ENCODE peak calls at places on chromosome 4, in nine cellular contexts. C is CD8-positive, alpha-beta T cell; E is ELR; K is caudate nucleus; H is stomach; X is erythroblast; V is smooth muscle cell of the brain vasculature; M is midbrain; Z is NCI-H1105. W is an unnamed sample.

GRCh38 chr4:25842229-25842840 is 20.5 kb downstream of the SEL1L3 start:
- DNase-seq in C (peak), E (no peak), K (no peak), H (no peak), X (no peak), V (no peak), M (no peak), Z (no peak), W (no peak)

GRCh38 chr4:94848326-94848725 is 90.6 kb downstream of the BMPR1B start:
- DNase-seq in C (no peak), E (no peak), K (no peak), H (no peak), X (no peak), V (no peak), M (no peak), Z (no peak), W (no peak)

GRCh38 chr4:86280246-86280645 is 79.6 kb downstream of the MAPK10 start:
- DNase-seq in C (no peak), E (no peak), K (no peak), H (no peak), X (no peak), V (no peak), M (no peak), Z (no peak), W (no peak)

GRCh38 chr4:147094228-147094627 is 148.6 kb upstream of the TTC29 start:
- DNase-seq in C (no peak), E (no peak), K (no peak), H (no peak), X (no peak), V (no peak), M (no peak), Z (no peak), W (no peak)

GRCh38 chr4:8019396-8020365 is 80.0 kb upstream of the AFAP1 start:
- DNase-seq in C (no peak), E (no peak), K (no peak), H (peak), X (no peak), V (no peak), M (peak), Z (no peak), W (no peak)

GRCh38 chr4:174580597-174580996 is 58.3 kb upstream of the HPGD start:
- DNase-seq in C (no peak), E (no peak), K (no peak), H (no peak), X (peak), V (no peak), M (no peak), Z (no peak), W (no peak)

GRCh38 chr4:91058345-91058744 is 931.2 kb downstream of the CCSER1 start:
- DNase-seq in C (no peak), E (no peak), K (no peak), H (no peak), X (no peak), V (no peak), M (no peak), Z (no peak), W (no peak)

GRCh38 chr4:73259552-73260140 is 1.0 kb upstream of the ANKRD17 start:
- DNase-seq in C (no peak), E (peak), K (no peak), H (no peak), X (no peak), V (no peak), M (no peak), Z (no peak), W (no peak)

GRCh38 chr4:38566811-38567398 is 97.1 kb upstream of the KLF3 start:
- DNase-seq in C (no peak), E (no peak), K (no peak), H (no peak), X (no peak), V (no peak), M (no peak), Z (no peak), W (no peak)

GRCh38 chr4:155757745-155758265 is 1.0 kb upstream of the GUCY1B1 start:
- DNase-seq in C (no peak), E (no peak), K (no peak), H (no peak), X (no peak), V (no peak), M (no peak), Z (no peak), W (no peak)

GRCh38 chr4:76644831-76645485 is 209.9 kb downstream of the SHROOM3 start:
- DNase-seq in C (no peak), E (no peak), K (no peak), H (no peak), X (no peak), V (no peak), M (no peak), Z (no peak), W (no peak)

GRCh38 chr4:52780206-52780605 is 29.0 kb upstream of the ERVMER34-1 start:
- DNase-seq in C (no peak), E (peak), K (no peak), H (no peak), X (no peak), V (no peak), M (no peak), Z (no peak), W (no peak)

GRCh38 chr4:95549246-95550138 is 719 bp upstream of the UNC5C start:
- DNase-seq in C (no peak), E (no peak), K (peak), H (peak), X (peak), V (no peak), M (peak), Z (no peak), W (no peak)

GRCh38 chr4:145819246-145820181 is 119.1 kb downstream of the ZNF827 start:
- DNase-seq in C (no peak), E (no peak), K (no peak), H (no peak), X (no peak), V (no peak), M (peak), Z (no peak), W (no peak)

GRCh38 chr4:19615086-19615689 is 636.5 kb upstream of the SLIT2 start:
- DNase-seq in C (no peak), E (no peak), K (no peak), H (no peak), X (no peak), V (no peak), M (no peak), Z (no peak), W (no peak)

GRCh38 chr4:8215001-8215427 is 15.9 kb downstream of the SH3TC1 start:
- DNase-seq in C (no peak), E (peak), K (no peak), H (peak), X (no peak), V (no peak), M (peak), Z (no peak), W (peak)

GRCh38 chr4:146053901-146054300 is 115.3 kb upstream of the ZNF827 start:
- DNase-seq in C (no peak), E (no peak), K (no peak), H (no peak), X (no peak), V (no peak), M (no peak), Z (no peak), W (no peak)

GRCh38 chr4:84418032-84418709 is 80.9 kb downstream of the NKX6-1 start:
- DNase-seq in C (no peak), E (no peak), K (no peak), H (no peak), X (no peak), V (no peak), M (no peak), Z (peak), W (peak)

GRCh38 chr4:42654606-42655005 is 2.3 kb downstream of the ATP8A1 start:
- DNase-seq in C (no peak), E (peak), K (no peak), H (no peak), X (peak), V (no peak), M (no peak), Z (no peak), W (no peak)

GRCh38 chr4:132125131-132125530 is 1024.0 kb upstream of the PCDH10 start:
- DNase-seq in C (no peak), E (no peak), K (no peak), H (no peak), X (no peak), V (no peak), M (no peak), Z (no peak), W (no peak)

GRCh38 chr4:38523524-38524448 is 140.2 kb upstream of the KLF3 start:
- DNase-seq in C (no peak), E (peak), K (no peak), H (no peak), X (no peak), V (no peak), M (no peak), Z (no peak), W (no peak)

GRCh38 chr4:110046588-110047049 is 133.9 kb downstream of the EGF start:
- DNase-seq in C (no peak), E (no peak), K (no peak), H (no peak), X (no peak), V (no peak), M (no peak), Z (no peak), W (no peak)

GRCh38 chr4:174709531-174709930 is 119.5 kb downstream of the GLRA3 start:
- DNase-seq in C (no peak), E (no peak), K (no peak), H (no peak), X (no peak), V (no peak), M (no peak), Z (no peak), W (no peak)

GRCh38 chr4:106238819-106239420 is 77.1 kb downstream of the TBCK start:
- DNase-seq in C (no peak), E (peak), K (no peak), H (no peak), X (peak), V (peak), M (no peak), Z (no peak), W (no peak)

GRCh38 chr4:105543881-105544280 is 8.5 kb upstream of the ARHGEF38 start:
- DNase-seq in C (no peak), E (no peak), K (no peak), H (no peak), X (no peak), V (no peak), M (no peak), Z (no peak), W (no peak)

GRCh38 chr4:95728145-95728544 is 111.7 kb upstream of the PDHA2 start:
- DNase-seq in C (no peak), E (no peak), K (no peak), H (no peak), X (no peak), V (no peak), M (no peak), Z (no peak), W (no peak)

GRCh38 chr4:103046416-103047290 is 27.1 kb upstream of the SLC9B1 start:
- DNase-seq in C (peak), E (peak), K (no peak), H (peak), X (peak), V (peak), M (peak), Z (no peak), W (no peak)

GRCh38 chr4:161762796-161763195 is 401.0 kb downstream of the FSTL5 start:
- DNase-seq in C (no peak), E (peak), K (no peak), H (no peak), X (no peak), V (peak), M (no peak), Z (no peak), W (no peak)

GRCh38 chr4:3874525-3875110 is 108.4 kb downstream of the ADRA2C start:
- DNase-seq in C (no peak), E (no peak), K (no peak), H (no peak), X (no peak), V (no peak), M (no peak), Z (no peak), W (no peak)

GRCh38 chr4:134999169-134999568 is 797.6 kb upstream of the PABPC4L start:
- DNase-seq in C (no peak), E (no peak), K (no peak), H (no peak), X (no peak), V (no peak), M (no peak), Z (no peak), W (no peak)

GRCh38 chr4:85815796-85816459 is 341.0 kb downstream of the ARHGAP24 start:
- DNase-seq in C (no peak), E (no peak), K (no peak), H (no peak), X (no peak), V (no peak), M (no peak), Z (no peak), W (no peak)

W was measured in NCI-H2081 treated with DMSO at 0.1 percent for 48 hours.